ENCODE peak calls at places on chromosomes 6 and 20, in seven cellular contexts. Z is uterus, D is heart left ventricle, Q is ovary, O is body of pancreas, V is sigmoid colon, Y is K562. J is an unnamed sample.

GRCh38 chr20:44288252-44288651 is 22.8 kb downstream of the FITM2 start:
- DNase-seq in Z (no peak), D (no peak), Q (no peak), O (no peak), V (no peak), Y (no peak), J (no peak)

GRCh38 chr20:10562929-10563328 is 110.9 kb downstream of the JAG1 start:
- DNase-seq in Z (no peak), D (no peak), Q (no peak), O (no peak), V (no peak), Y (no peak), J (no peak)

GRCh38 chr6:135537782-135538301 is 40.3 kb upstream of the AHI1 start:
- DNase-seq in Z (no peak), D (no peak), Q (no peak), O (no peak), V (no peak), Y (no peak), J (no peak)

GRCh38 chr6:71967436-71967835 is 81.1 kb downstream of the RIMS1 start:
- DNase-seq in Z (no peak), D (no peak), Q (no peak), O (no peak), V (no peak), Y (no peak), J (no peak)

GRCh38 chr20:39112196-39112743 is 150.1 kb downstream of the DHX35 start:
- DNase-seq in Z (peak), D (peak), Q (no peak), O (peak), V (no peak), Y (peak), J (peak)

GRCh38 chr20:58310291-58310782 is 822 bp downstream of the RAB22A start:
- DNase-seq in Z (no peak), D (no peak), Q (no peak), O (no peak), V (no peak), Y (no peak), J (no peak)

GRCh38 chr6:106223300-106223930 is 102.1 kb downstream of the ATG5 start:
- DNase-seq in Z (peak), D (peak), Q (peak), O (peak), V (no peak), Y (peak), J (peak)

GRCh38 chr6:119957195-119957594 is 607.6 kb upstream of the MAN1A1 start:
- DNase-seq in Z (no peak), D (no peak), Q (no peak), O (no peak), V (no peak), Y (no peak), J (no peak)

GRCh38 chr6:72922401-72922800 is 300.5 kb downstream of the KCNQ5 start:
- DNase-seq in Z (no peak), D (no peak), Q (no peak), O (no peak), V (no peak), Y (no peak), J (no peak)

GRCh38 chr6:6825986-6826901 is 237.7 kb downstream of the LY86 start:
- DNase-seq in Z (no peak), D (peak), Q (no peak), O (peak), V (peak), Y (no peak), J (peak)

GRCh38 chr6:21780144-21780543 is 186.6 kb downstream of the SOX4 start:
- DNase-seq in Z (no peak), D (no peak), Q (no peak), O (no peak), V (no peak), Y (no peak), J (no peak)

GRCh38 chr6:36296240-36296639 is 26.4 kb downstream of the PNPLA1 start:
- DNase-seq in Z (no peak), D (no peak), Q (no peak), O (no peak), V (no peak), Y (no peak), J (no peak)

GRCh38 chr20:22027423-22027822 is 322.0 kb downstream of the PAX1 start:
- DNase-seq in Z (no peak), D (no peak), Q (no peak), O (no peak), V (no peak), Y (no peak), J (no peak)
- TF ChIP-seq POLR2A in Z (no peak), D (no peak), Q (no peak), O (no peak), V (no peak), Y (no peak), J (no peak)

GRCh38 chr6:149716181-149716580 is 1.7 kb downstream of the LATS1 start:
- DNase-seq in Z (no peak), D (no peak), Q (no peak), O (no peak), V (no peak), Y (no peak), J (no peak)

GRCh38 chr6:149716584-149716983 is 1.3 kb downstream of the LATS1 start:
- DNase-seq in Z (no peak), D (no peak), Q (no peak), O (no peak), V (no peak), Y (peak), J (no peak)

GRCh38 chr6:149719531-149719930 is 1.6 kb upstream of the LATS1 start:
- DNase-seq in Z (no peak), D (no peak), Q (no peak), O (no peak), V (no peak), Y (no peak), J (no peak)

GRCh38 chr6:149717255-149717587 is 680 bp downstream of the LATS1 start:
- DNase-seq in Z (no peak), D (no peak), Q (no peak), O (no peak), V (no peak), Y (no peak), J (no peak)

GRCh38 chr6:149717588-149718458 is at the start of gene LATS1:
- DNase-seq in Z (peak), D (peak), Q (peak), O (peak), V (peak), Y (peak), J (peak)
- TF ChIP-seq POLR2A in Z (peak), D (no peak), Q (peak), O (peak), V (peak), Y (peak), J (peak)

GRCh38 chr6:108543165-108543940 is 17.4 kb upstream of the FOXO3 start:
- DNase-seq in Z (no peak), D (no peak), Q (no peak), O (no peak), V (no peak), Y (no peak), J (no peak)

GRCh38 chr6:108544586-108544985 is 16.1 kb upstream of the FOXO3 start:
- DNase-seq in Z (no peak), D (no peak), Q (no peak), O (no peak), V (no peak), Y (no peak), J (no peak)

GRCh38 chr6:108549241-108549640 is 11.5 kb upstream of the FOXO3 start:
- DNase-seq in Z (no peak), D (no peak), Q (no peak), O (no peak), V (no peak), Y (no peak), J (no peak)

GRCh38 chr6:108549741-108550140 is 11.0 kb upstream of the FOXO3 start:
- DNase-seq in Z (no peak), D (no peak), Q (no peak), O (no peak), V (no peak), Y (no peak), J (no peak)

DNA sequence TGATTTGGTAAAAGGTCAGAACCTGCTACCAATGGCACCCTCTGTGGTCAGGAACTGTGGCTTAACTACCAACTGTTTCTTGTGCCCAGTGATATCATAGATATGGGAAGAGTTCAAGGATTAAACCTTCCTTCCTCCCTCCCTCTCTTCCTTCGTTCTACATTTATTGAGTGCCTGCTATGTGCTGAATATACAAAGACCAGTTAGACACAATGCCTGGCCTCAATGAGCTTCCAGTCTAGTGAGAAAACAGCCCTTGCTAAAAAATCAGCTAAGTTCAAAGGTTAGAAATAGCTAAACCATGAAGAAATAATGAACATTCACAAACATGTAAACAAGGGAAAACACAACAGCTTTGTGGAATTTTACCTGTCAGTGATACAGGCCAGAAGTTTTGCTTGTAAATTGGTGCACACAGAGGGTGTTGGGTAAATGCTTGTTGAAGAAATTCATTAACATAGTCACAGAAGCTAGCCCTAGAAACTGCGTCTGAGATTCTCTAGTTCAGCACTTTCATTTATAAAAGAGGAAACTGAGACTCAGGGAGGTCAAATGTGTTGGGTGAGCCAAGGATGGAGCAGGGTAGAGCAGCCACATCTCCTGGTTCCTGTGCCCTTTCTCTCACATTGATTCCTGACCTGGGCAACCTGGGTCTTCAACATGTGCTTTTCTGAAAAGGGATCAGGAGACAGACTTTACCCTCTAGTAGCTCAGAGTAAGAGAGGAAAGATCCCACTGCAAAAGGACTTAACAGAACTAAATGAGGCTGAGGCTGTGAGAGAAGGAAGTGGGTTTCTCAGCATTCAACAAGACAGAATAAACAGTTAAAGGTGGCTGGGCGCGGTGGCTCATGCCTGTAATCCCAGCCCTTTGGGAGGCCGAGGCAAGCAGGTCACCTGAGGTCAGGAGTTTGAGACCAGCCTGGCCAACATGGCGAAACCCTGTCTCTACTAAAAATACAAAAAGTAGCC is 14.4 kb upstream of the FOXO3 start:
- DNase-seq in Z (no peak), D (no peak), Q (no peak), O (no peak), V (no peak), Y (no peak), J (no peak)
- TF ChIP-seq POLR2A in Z (no peak), D (no peak), Q (no peak), O (no peak), V (no peak), Y (no peak), J (no peak)

DNA sequence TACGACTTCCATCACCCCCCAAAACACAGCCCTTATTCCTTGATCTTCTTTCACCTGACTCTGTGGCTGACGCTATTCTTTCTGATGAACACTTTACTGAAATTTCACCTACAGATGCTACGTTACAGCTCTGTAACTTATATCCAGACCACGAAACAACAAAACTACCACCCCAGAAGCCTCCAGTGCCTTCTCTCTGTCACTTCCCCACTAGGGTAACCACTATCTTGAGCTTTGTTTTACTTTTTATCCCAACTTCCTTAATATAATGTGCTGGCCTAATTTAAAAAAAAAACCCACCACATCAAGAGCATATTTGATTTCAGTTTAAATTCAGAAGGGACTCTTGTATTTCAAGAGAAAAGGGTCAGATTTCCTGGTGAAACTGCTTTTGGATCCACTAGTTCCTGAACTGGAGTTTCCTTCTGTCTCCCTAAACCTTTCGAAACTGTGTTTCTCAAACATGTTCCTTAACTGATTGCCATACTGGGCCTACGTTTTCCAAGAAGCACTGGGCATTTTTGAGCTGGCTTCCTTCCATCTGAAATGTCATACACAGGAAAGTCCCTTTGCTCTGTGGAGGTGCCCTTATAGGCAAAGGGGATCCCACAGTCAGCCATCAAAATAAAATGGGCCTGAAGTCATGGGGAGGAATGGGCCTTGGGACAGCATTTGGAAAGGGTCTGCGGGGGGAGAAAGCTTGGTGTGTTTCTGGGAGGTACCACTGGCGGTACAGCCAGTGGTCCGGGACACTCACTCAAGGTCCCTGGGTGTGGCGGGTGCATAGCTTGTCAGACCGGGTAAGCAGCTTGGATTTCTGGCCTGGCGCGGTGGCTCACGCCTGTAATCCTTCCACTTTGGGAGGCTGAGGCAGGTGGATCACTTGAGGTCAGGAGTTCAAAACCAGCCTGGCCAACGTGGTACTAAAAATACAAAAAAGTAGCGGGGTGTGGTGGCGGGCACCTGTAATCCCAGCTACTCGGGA is 25.8 kb upstream of the RTF2 start:
- DNase-seq in Z (no peak), D (no peak), Q (no peak), O (no peak), V (peak), Y (no peak), J (no peak)
- TF ChIP-seq POLR2A in Z (no peak), D (no peak), Q (no peak), O (no peak), V (no peak), Y (no peak), J (no peak)

DNA sequence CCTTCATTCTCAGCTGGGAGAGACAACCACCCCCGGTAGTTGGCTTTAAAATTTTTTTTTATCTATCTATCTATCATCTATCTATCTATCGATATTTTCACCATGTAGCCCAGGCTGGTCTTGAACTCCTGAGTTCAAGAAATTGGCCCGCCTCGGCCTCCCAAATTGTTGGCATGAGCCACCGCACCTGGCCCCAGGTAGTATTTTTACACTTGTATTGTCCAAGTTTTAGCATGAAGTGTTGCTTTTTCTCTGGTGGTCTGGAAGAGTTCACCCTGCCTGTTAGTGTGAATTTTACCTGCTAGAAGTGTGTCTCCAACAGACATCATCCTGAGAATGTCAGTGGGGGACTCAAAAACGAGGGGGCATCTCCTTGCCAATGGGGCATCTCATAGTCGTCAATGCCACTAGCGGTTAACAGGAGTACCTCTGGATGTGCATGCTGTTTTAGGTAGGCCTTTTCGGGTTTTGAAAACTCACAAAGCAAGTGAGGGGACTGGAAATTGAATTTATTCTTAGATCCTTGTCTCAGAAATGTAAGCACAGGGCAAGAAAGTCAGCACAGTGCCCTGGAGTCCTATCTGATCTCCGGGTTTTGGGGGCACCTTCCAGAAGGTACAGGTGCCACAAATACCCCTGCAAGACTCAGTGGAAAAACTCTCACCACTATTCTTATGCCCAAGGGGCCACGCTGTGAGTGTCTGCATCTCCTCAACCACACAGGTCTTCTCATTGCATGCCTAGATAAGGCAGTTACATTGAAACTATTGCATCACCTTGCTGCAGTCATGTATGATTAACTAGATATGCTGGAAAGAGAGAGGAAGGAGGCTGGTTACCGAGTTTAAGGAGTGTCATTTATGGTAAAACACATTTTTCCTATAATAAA is 37.1 kb downstream of the TNFAIP3 start:
- DNase-seq in Z (no peak), D (no peak), Q (no peak), O (no peak), V (no peak), Y (peak), J (no peak)
- TF ChIP-seq POLR2A in Z (no peak), D (no peak), Q (no peak), O (no peak), V (no peak), Y (no peak), J (no peak)

DNA sequence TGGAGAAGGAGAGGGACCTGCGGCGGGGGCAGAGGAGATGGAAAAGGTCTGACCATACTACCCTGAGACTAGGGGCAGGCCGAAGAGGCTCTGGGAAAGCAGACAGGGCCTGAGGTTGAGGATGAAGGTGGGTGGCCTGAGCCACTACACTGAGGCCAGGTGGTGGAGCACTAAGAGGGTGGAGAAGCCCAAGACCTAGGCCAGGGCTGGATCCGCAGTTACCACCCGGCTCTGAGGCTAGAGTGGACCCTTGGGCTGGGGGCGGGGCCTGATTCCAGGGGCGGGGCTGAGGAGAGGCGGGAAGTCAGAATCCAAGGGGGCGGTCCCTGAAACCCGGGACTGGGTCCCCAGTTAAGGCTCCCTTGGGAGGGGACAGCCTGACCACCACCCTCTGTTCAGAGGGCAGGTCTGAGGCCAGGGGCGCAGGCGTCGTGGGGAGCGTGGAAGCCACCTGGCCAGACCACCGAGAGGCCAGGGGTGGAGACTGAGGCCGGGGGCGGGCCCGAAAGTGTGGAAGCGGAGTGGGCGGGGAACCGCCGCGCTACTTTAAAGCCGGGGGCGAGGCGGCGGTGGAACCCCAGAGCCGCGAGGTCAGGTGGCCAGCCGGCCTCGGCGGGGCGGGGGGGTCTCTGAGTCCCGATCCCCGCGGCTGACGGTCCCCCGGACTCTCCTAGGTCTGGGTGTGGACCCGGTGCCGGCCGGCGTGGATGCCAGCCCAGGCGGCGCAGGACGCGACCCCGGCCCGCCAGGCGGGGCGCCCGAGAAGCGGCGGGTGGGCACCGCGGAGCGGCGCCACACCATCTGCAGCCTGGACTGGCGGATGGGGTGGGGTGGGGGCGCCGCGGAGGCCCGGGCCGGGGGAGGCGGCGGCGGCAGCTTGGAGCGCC is 8.3 kb downstream of the CCM2L start:
- DNase-seq in Z (peak), D (peak), Q (no peak), O (peak), V (no peak), Y (peak), J (peak)
- TF ChIP-seq POLR2A in Z (no peak), D (no peak), Q (no peak), O (no peak), V (no peak), Y (no peak), J (peak)

DNA sequence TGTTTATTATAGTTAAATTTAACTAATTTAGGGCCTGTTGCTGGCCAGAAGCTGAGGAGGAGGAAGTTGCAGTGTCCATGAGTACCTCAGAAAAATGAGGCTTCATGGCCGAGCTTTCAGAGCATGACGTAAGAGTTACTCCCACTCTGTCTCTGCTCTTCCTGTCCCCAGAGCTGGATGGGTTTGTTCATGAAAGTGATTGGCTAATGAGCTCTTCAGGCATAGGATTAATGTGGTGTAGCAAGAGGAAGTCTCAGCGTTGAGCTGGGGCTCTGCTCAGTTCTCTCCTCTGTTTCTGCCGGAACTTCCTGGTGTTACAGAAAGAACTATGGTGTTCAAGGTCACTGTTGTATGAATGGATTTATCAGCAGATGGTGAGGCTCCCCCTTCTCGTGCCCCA is 335.6 kb downstream of the NRN1 start:
- DNase-seq in Z (peak), D (no peak), Q (no peak), O (no peak), V (no peak), Y (peak), J (no peak)
- TF ChIP-seq POLR2A in Z (no peak), D (no peak), Q (no peak), O (no peak), V (no peak), Y (no peak), J (no peak)

J was measured in H54.